ENCODE peak calls at places on chromosomes 16 and 17, in five cellular contexts. N, O, Q, W and K are unnamed samples.

GRCh38 chr17:51391992-51392654 is 131.8 kb downstream of the UTP18 start:
- DNase-seq in Q (no peak), W (no peak), N (peak; percentile 15), O (no peak), K (peak; percentile 5)

GRCh38 chr16:3274490-3274889 is 8.8 kb upstream of the ZNF263 start:
- DNase-seq in Q (no peak), O (no peak), W (no peak), N (no peak), K (no peak)

GRCh38 chr17:7950578-7950977 is 18.6 kb downstream of the CNTROB start:
- DNase-seq in O (no peak), Q (no peak), N (no peak), W (no peak), K (no peak)

GRCh38 chr17:77461277-77462057 is 320.7 kb downstream of the SEC14L1 start:
- DNase-seq in W (no peak), N (no peak), Q (peak; percentile 27), O (no peak), K (no peak)

GRCh38 chr16:85718682-85719081 is 29.9 kb upstream of the GINS2 start:
- DNase-seq in W (no peak), O (no peak), Q (no peak), N (peak; percentile 35), K (peak; percentile 22)

GRCh38 chr16:89300311-89300975 is 82.9 kb downstream of the ZNF778 start:
- DNase-seq in N (no peak), W (no peak), O (no peak), Q (peak; percentile 73), K (no peak)

GRCh38 chr17:48928876-48929811 is 15.5 kb downstream of the SNF8 start:
- DNase-seq in Q (no peak), W (no peak), N (no peak), O (no peak), K (no peak)

GRCh38 chr17:76458580-76459490 is 5.9 kb upstream of the UBE2O start:
- DNase-seq in O (no peak), W (peak; percentile 48), N (peak; percentile 52), Q (no peak), K (peak; percentile 63)

GRCh38 chr16:527015-527903 is at the start of gene CAPN15:
- DNase-seq in N (peak; percentile 49), Q (peak; percentile 95), W (peak; percentile 81), O (peak; percentile 85), K (peak; percentile 87)

GRCh38 chr17:50143461-50144176 is 6.9 kb downstream of the PPP1R9B start:
- DNase-seq in W (no peak), Q (peak; percentile 71), N (no peak), O (no peak), K (no peak)

GRCh38 chr17:3558603-3559269 is 1.1 kb upstream of the TRPV3 start:
- DNase-seq in W (no peak), N (peak; percentile 94), Q (no peak), O (no peak), K (peak; percentile 45)

GRCh38 chr16:84065536-84066132 is 23.0 kb upstream of the SLC38A8 start:
- DNase-seq in Q (no peak), N (peak; percentile 61), W (peak; percentile 21), O (peak; percentile 26), K (peak; percentile 50)

GRCh38 chr17:5672815-5673430 is 88.6 kb upstream of the NLRP1 start:
- DNase-seq in W (no peak), Q (no peak), N (no peak), O (no peak), K (no peak)

GRCh38 chr17:77279448-77280303 is 138.9 kb downstream of the SEC14L1 start:
- DNase-seq in O (no peak), N (peak; percentile 83), W (no peak), Q (no peak), K (no peak)

GRCh38 chr16:10519929-10520868 is 60.2 kb downstream of the EMP2 start:
- DNase-seq in W (no peak), Q (no peak), O (no peak), N (peak; percentile 31), K (no peak)

GRCh38 chr17:15944720-15945492 is at the start of gene ADORA2B:
- DNase-seq in Q (peak; percentile 94), O (peak; percentile 69), W (peak; percentile 11), N (peak; percentile 40), K (peak; percentile 84)

GRCh38 chr17:3485481-3486068 is 9.8 kb downstream of the ASPA start:
- DNase-seq in N (no peak), W (no peak), Q (no peak), O (no peak), K (no peak)

GRCh38 chr16:88301886-88302285 is 80.9 kb upstream of the ZNF469 start:
- DNase-seq in N (no peak), W (no peak), Q (peak; percentile 47), O (no peak), K (no peak)

GRCh38 chr17:1576500-1576899 is 13.9 kb upstream of the PITPNA start:
- DNase-seq in O (no peak), N (no peak), W (no peak), Q (peak; percentile 83), K (no peak)

GRCh38 chr17:10384175-10384574 is 11.4 kb upstream of the MYH13 start:
- DNase-seq in Q (no peak), O (no peak), N (no peak), W (no peak), K (no peak)

GRCh38 chr16:81066700-81067099 is 10.3 kb downstream of the C16orf46 start:
- DNase-seq in W (no peak), Q (no peak), O (no peak), N (no peak), K (no peak)

GRCh38 chr16:68506331-68507053 is 32.6 kb upstream of the ZFP90 start:
- DNase-seq in Q (no peak), N (no peak), O (no peak), W (no peak), K (peak; percentile 79)

GRCh38 chr17:31269597-31269996 is 27.4 kb downstream of the OMG start:
- DNase-seq in O (no peak), W (no peak), Q (no peak), N (peak; percentile 87), K (peak; percentile 99)

GRCh38 chr17:1003972-1004768 is 7.2 kb downstream of the TIMM22 start:
- DNase-seq in O (no peak), N (no peak), W (no peak), Q (no peak), K (no peak)

GRCh38 chr17:69406906-69407305 is 7.6 kb upstream of the MAP2K6 start:
- DNase-seq in O (no peak), Q (no peak), W (no peak), N (peak; percentile 55), K (no peak)

GRCh38 chr16:51818342-51818944 is 667.4 kb upstream of the SALL1 start:
- DNase-seq in Q (no peak), O (peak; percentile 51), N (peak; percentile 48), W (peak; percentile 3), K (peak; percentile 37)

GRCh38 chr17:61783556-61784304 is 79.6 kb downstream of the BRIP1 start:
- DNase-seq in Q (no peak), W (no peak), N (no peak), O (no peak), K (no peak)

GRCh38 chr16:11032922-11033291 is 88.5 kb downstream of the CLEC16A start:
- DNase-seq in N (no peak), Q (no peak), O (no peak), W (no peak), K (no peak)

GRCh38 chr17:80765241-80766022 is 220.8 kb downstream of the RPTOR start:
- DNase-seq in W (peak; percentile 68), O (no peak), N (no peak), Q (no peak), K (no peak)

GRCh38 chr17:6671431-6671830 is 19.9 kb downstream of the C17orf100 start:
- DNase-seq in N (peak; percentile 50), W (no peak), O (no peak), Q (no peak), K (no peak)

GRCh38 chr16:86496929-86497381 is 13.4 kb upstream of the FOXF1 start:
- DNase-seq in Q (no peak), O (no peak), W (no peak), N (no peak), K (no peak)

GRCh38 chr17:31391496-31391949 is at the start of gene RAB11FIP4:
- DNase-seq in O (no peak), N (no peak), Q (no peak), W (no peak), K (no peak)

GRCh38 chr16:21708533-21709115 is 44.9 kb downstream of the OTOA start:
- DNase-seq in Q (no peak), W (peak; percentile 76), O (peak; percentile 66), N (peak; percentile 65), K (peak; percentile 63)